ENCODE peak calls at places on chromosomes 12 and 14, in ten cellular contexts. A is CD8-positive, alpha-beta T cell; J is breast epithelium; V is Peyer's patch; O is transverse colon; X is mammary epithelial cell; G is body of pancreas; Y is fibroblast of lung; Q is thyroid gland; B is heart right ventricle. N is an unnamed sample. For H3K4me1 and H3K27me3, the result is how much of the 10 kb centered on the place peaks cover.

GRCh38 chr14:73771848-73772705 is 57.9 kb upstream of the PNMA1 start:
- DNase-seq in Y (peak), X (peak), O (peak), B (peak), V (peak), A (peak), Q (peak), G (peak), J (no peak), N (no peak)

GRCh38 chr14:62957562-62957961 is 87.7 kb downstream of the KCNH5 start:
- DNase-seq in B (no peak), O (no peak), X (peak), V (no peak), Y (peak), J (no peak), Q (no peak), G (no peak), A (no peak), N (no peak)

GRCh38 chr14:100536721-100537700 is 50.2 kb downstream of the BEGAIN start:
- DNase-seq in Q (no peak), J (peak), X (no peak), G (peak), Y (no peak), A (no peak), O (peak), V (peak), B (no peak), N (no peak)

GRCh38 chr12:116592116-116592637 is 33.0 kb downstream of the MAP1LC3B2 start:
- DNase-seq in O (peak), B (no peak), J (peak), V (peak), Q (peak), X (no peak), G (peak), Y (no peak), A (no peak), N (no peak)

GRCh38 chr12:64352181-64352580 is 38.4 kb downstream of the C12orf56 start:
- DNase-seq in J (no peak), Y (no peak), A (no peak), G (no peak), X (no peak), B (no peak), V (no peak), O (no peak), Q (no peak), N (no peak)

GRCh38 chr14:100278702-100279101 is 27.5 kb downstream of the SLC25A29 start:
- DNase-seq in X (peak), J (no peak), B (no peak), O (no peak), A (no peak), V (peak), G (no peak), Y (peak), Q (peak), N (no peak)

GRCh38 chr12:62472472-62472871 is 5.8 kb downstream of the MON2 start:
- DNase-seq in J (no peak), G (no peak), A (no peak), X (no peak), Y (no peak), B (no peak), V (no peak), Q (no peak), O (no peak), N (no peak)

GRCh38 chr12:58656254-58657009 is 263.9 kb downstream of the LRIG3 start:
- DNase-seq in X (no peak), A (no peak), G (no peak), J (no peak), Y (no peak), Q (no peak), B (no peak), V (no peak), O (no peak), N (no peak)

GRCh38 chr12:101939856-101940265 is 62.5 kb downstream of the DRAM1 start:
- DNase-seq in B (peak), G (peak), O (peak), J (no peak), V (peak), A (peak), Y (peak), X (peak), Q (peak), N (no peak)

GRCh38 chr14:21106506-21107359 is 5.9 kb downstream of the TMEM253 start:
- DNase-seq in X (peak), O (peak), A (peak), Y (peak), V (peak), J (peak), Q (peak), G (peak), B (peak), N (peak)

GRCh38 chr12:103742349-103742784 is 98.7 kb downstream of the NT5DC3 start:
- DNase-seq in Y (peak), A (no peak), B (peak), X (peak), Q (peak), O (peak), J (no peak), V (peak), G (peak), N (no peak)

GRCh38 chr14:68667313-68667791 is 125.5 kb downstream of the ZFP36L1 start:
- DNase-seq in B (no peak), X (no peak), A (no peak), J (no peak), V (no peak), Q (no peak), O (no peak), G (no peak), Y (peak), N (no peak)

GRCh38 chr12:110921262-110921661 is 883 bp upstream of the MYL2 start:
- DNase-seq in J (no peak), X (peak), G (no peak), O (no peak), A (no peak), B (no peak), Y (peak), V (no peak), Q (no peak), N (no peak)

GRCh38 chr12:60265741-60266140 is 669.9 kb downstream of the SLC16A7 start:
- DNase-seq in O (no peak), B (no peak), X (no peak), Y (peak), G (no peak), V (no peak), J (no peak), A (no peak), Q (no peak), N (no peak)

GRCh38 chr14:95547272-95547625 is 12.4 kb downstream of the GLRX5 start:
- DNase-seq in X (peak), Y (no peak), A (no peak), B (no peak), Q (no peak), J (peak), O (no peak), V (no peak), G (no peak), N (no peak)

GRCh38 chr14:93115069-93115919 is 431 bp downstream of the ITPK1 start:
- DNase-seq in Y (peak), G (peak), Q (peak), B (peak), O (peak), A (peak), X (peak), V (peak), J (peak), N (peak)
- TF ChIP-seq CTCF in Y (no peak), G (peak), Q (no peak), B (no peak), O (no peak), A (no peak), X (no peak), V (no peak), J (peak), N (no peak)

DNA sequence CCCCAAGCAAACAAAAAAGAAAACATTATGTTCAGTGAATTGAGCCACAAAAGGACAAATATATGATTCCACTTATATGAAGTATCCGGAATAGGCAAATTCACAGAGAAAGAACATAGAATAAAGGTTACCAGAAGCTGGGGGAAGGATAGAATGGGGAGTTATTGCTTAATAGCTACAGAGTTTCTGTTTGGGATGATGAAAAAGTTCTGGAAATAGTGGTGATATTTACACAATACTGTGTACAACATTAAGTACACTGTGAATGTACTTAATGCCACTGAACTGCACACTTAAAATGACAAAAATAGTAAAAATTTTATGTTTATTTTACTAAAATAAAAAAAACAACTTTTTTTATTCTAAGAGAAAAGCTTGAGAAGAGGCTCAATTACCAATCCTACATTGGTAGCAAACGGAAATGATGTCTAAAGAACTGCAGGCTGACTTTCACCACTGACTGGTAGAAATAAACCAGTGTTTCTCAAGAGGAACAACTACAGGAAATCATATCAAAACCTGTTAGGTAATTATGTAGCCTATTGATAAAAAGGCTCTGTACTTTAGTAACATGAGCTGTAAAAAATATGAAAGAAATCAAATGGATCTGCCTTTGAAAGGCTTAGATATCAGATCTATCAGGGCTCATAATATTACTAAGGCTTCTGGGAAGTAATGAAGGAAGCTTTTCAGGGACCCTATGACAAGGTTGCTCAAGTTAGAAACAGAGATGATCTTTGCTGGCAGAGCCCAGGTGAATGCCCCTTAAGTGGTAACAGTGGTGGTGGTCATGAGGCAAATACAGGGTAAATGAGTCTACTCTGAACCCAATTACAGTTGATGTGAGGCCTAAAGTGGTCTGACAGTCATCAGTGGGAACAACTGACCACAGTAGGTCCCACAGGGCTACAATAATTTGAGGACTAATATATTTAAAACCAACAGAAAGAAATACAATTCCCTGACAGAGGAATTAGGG is 41.3 kb downstream of the BAZ1A start:
- DNase-seq in X (no peak), G (no peak), B (no peak), V (no peak), J (no peak), O (no peak), Q (no peak), Y (peak), A (no peak), N (no peak)
- H3K4me1 ChIP-seq in X (under half), G (under half), B (under half), V (under half), J (under half), O (under half), Q (under half), Y (under half), A (under half), N (under half)

GRCh38 chr12:66418908-66419307 is 116.6 kb downstream of the HELB start:
- DNase-seq in X (no peak), O (no peak), V (no peak), G (no peak), Y (no peak), Q (no peak), B (no peak), A (no peak), J (no peak), N (no peak)

DNA sequence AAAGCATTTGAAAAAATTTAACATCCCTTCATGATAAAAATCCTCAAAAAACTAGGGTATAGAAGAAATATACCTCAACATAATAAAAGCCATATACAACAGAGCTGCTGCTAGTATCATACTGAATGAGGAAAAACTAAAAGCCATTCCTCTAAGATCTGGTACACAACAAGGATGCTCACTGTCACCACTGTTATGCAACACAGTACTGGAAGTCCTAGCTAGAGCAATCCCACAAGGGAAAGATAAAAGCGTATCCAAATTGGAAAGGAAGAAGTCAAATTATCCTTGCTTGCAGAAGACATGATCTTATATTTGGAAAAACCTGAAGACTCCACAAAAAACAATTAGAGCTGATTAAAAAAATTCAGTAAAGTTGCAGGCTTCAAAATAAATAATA is 114.9 kb downstream of the HELB start:
- DNase-seq in J (no peak), Y (no peak), B (no peak), X (no peak), V (no peak), A (no peak), O (no peak), Q (no peak), G (no peak), N (no peak)
- H3K27me3 ChIP-seq in J (under half), Y (under half), B (under half), X (under half), V (under half), A (under half), O (under half), Q (under half), G (under half), N (under half)

GRCh38 chr14:88130057-88130432 is 125.1 kb downstream of the GPR65 start:
- DNase-seq in X (no peak), Q (no peak), Y (no peak), A (no peak), G (no peak), B (no peak), O (no peak), J (no peak), V (no peak), N (no peak)

GRCh38 chr14:88128811-88129210 is 123.9 kb downstream of the GPR65 start:
- DNase-seq in A (no peak), J (no peak), B (no peak), V (peak), Y (no peak), G (no peak), Q (peak), O (peak), X (no peak), N (no peak)

DNA sequence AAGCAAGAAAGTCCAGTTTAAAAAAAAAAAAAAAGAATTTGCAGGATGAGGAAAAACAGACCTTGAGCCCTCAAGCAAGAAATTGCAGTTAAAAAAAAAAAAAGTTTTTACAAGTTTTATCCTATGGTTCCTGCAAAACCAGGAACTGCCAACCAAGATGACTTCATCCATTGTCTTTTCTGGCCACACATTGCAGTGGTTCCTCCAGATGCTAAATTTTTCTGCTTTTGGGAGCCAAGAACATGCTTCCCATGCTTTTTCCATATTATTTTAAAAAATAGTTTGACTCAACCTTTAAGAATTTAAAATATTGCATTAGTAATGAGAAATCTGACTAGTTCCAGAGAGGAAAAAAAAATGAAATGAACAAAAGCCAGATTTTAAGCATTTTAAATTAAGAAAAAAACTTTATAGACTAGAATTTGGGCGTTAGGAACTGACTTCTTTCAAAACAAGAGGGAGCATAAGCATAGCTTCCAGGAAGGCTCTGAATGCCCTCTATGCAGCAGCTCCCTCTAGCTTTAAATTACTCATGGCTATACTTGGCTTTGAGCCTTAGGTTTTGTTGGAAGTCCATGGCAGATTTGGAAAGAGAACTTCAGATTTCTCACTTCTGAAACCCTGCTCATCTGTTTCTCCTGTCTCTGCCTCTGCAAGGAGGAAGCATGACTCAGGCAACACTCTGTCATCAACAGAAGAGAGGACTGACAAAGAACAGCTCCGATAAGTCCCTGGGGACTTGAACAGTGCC is 124.5 kb downstream of the GPR65 start:
- DNase-seq in Y (peak), J (no peak), Q (no peak), B (peak), V (no peak), A (peak), X (no peak), O (no peak), G (no peak), N (no peak)
- TF ChIP-seq CTCF in Y (no peak), J (no peak), Q (no peak), B (no peak), V (no peak), A (no peak), X (no peak), O (no peak), G (no peak), N (no peak)

GRCh38 chr14:54360667-54361066 is 36.1 kb upstream of the CDKN3 start:
- DNase-seq in Q (no peak), O (no peak), X (no peak), V (no peak), B (no peak), A (no peak), J (no peak), Y (no peak), G (no peak), N (no peak)

GRCh38 chr14:54364555-54365415 is 32.0 kb upstream of the CDKN3 start:
- DNase-seq in Y (peak), O (no peak), V (no peak), J (no peak), B (peak), A (no peak), X (peak), G (no peak), Q (peak), N (no peak)

GRCh38 chr14:54366726-54367707 is 29.8 kb upstream of the CDKN3 start:
- DNase-seq in Q (peak), V (peak), O (peak), J (no peak), X (peak), B (no peak), G (peak), A (peak), Y (peak), N (no peak)

GRCh38 chr14:54362759-54363437 is 33.9 kb upstream of the CDKN3 start:
- DNase-seq in J (no peak), A (no peak), Q (no peak), B (no peak), G (no peak), V (no peak), X (no peak), O (no peak), Y (no peak), N (no peak)

GRCh38 chr14:54362089-54362504 is 34.7 kb upstream of the CDKN3 start:
- DNase-seq in X (no peak), Q (no peak), Y (no peak), J (no peak), V (no peak), G (no peak), O (no peak), A (no peak), B (no peak), N (no peak)
- H3K4me1 ChIP-seq in X (under half), Q (under half), Y (under half), J (under half), V (under half), G (under half), O (under half), A (under half), B (under half), N (under half)

DNA sequence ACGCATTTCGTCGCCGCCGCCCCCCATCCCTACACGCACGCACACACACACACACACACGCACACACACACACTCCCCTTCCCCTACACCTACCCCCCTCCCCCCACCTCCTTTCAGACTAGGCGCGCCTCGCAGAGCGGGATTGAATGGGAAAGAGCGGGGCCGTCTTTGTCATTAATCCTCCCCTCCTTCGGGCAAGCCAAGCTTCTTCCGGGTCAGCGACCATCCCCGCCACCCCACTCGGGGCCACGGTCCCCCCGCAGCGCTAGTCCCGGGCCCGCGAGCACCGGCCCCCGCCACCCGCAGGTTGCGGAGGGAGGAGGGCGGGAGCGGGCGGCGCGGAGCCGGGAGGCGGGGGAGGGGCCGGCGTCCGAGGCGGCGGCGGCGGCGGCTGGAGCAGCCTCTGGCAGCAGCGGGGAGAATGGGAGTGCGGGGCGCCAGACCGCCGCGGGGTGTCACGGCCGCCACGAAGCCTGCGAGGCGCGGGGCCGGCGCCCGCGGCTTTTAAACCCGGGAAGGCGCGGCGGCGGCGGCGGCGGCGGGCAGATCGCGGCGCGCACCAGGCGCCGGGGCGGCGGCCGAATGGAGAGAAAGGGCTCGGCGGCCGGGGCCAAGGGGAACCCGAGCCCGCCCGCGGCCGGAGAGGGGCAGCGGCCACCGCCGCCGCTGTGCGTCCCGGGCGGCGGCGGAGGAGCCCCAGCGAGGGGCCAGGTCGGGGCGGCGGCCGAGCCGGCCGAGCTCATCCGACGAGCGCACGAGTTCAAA is at the start of gene TTC9:
- DNase-seq in Y (no peak), A (no peak), J (no peak), X (no peak), V (peak), B (no peak), Q (peak), O (peak), G (peak), N (no peak)
- H3K27me3 ChIP-seq in Y (under half), A (under half), J (under half), X (under half), V (under half), B (under half), Q (under half), O (under half), G (under half), N (under half)

GRCh38 chr14:99034711-99035171 is 237.3 kb downstream of the BCL11B start:
- DNase-seq in B (no peak), Y (no peak), Q (no peak), G (no peak), X (no peak), J (no peak), O (no peak), A (no peak), V (no peak), N (no peak)
- TF ChIP-seq CTCF in B (no peak), Y (no peak), Q (no peak), G (no peak), X (no peak), J (no peak), O (no peak), A (no peak), V (no peak), N (no peak)

GRCh38 chr12:52909796-52910195 is 4.9 kb upstream of the KRT8 start:
- DNase-seq in J (no peak), Y (no peak), Q (no peak), V (no peak), X (no peak), A (no peak), B (no peak), G (no peak), O (no peak), N (no peak)

GRCh38 chr12:52909256-52909655 is 4.4 kb upstream of the KRT8 start:
- DNase-seq in Y (no peak), O (no peak), X (no peak), J (no peak), B (no peak), G (no peak), Q (no peak), A (no peak), V (no peak), N (no peak)

GRCh38 chr12:52906049-52906645 is 1.3 kb upstream of the KRT8 start:
- DNase-seq in A (no peak), J (no peak), B (no peak), Q (no peak), V (no peak), O (no peak), G (no peak), Y (no peak), X (peak), N (no peak)

GRCh38 chr12:52910248-52910883 is 5.5 kb upstream of the KRT8 start:
- DNase-seq in O (no peak), A (no peak), J (no peak), V (no peak), B (no peak), G (no peak), Y (no peak), Q (peak), X (no peak), N (no peak)

GRCh38 chr12:52907092-52907810 is 2.4 kb upstream of the KRT8 start:
- DNase-seq in X (peak), V (peak), O (peak), B (no peak), G (peak), Q (peak), Y (no peak), A (no peak), J (peak), N (no peak)
- H3K4me1 ChIP-seq in X (under half), V (under half), O (under half), B (under half), G (under half), Q (half or more), Y (under half), A (under half), J (under half), N (under half)

GRCh38 chr14:71654810-71655209 is 277.4 kb upstream of the RGS6 start:
- DNase-seq in J (no peak), G (no peak), Y (no peak), Q (no peak), B (no peak), X (peak), O (no peak), A (no peak), V (no peak), N (no peak)
- H3K27me3 ChIP-seq in J (under half), G (under half), Y (under half), Q (under half), B (under half), X (under half), O (under half), A (under half), V (under half), N (under half)

N was measured in ascending aorta.